ENCODE peak calls at places on chromosomes 3 and 15, in four cellular contexts. H is body of pancreas, M is A673, E is GM23338. N is an unnamed sample. For H3K4me1, the result is how much of the 10 kb centered on the place peaks cover.

GRCh38 chr15:87045741-87046140 is 966.1 kb downstream of the AGBL1 start:
- DNase-seq in H (no peak), M (no peak), E (no peak), N (no peak)

GRCh38 chr3:163490119-163490518 is 1588.2 kb downstream of the SI start:
- DNase-seq in H (peak), M (peak), E (peak), N (no peak)

GRCh38 chr15:80182611-80183210 is 29.9 kb downstream of the FAH start:
- DNase-seq in H (no peak), M (no peak), E (no peak), N (no peak)

GRCh38 chr3:16148783-16149182 is 25.7 kb upstream of the GALNT15 start:
- DNase-seq in H (peak), M (peak), E (no peak), N (no peak)

GRCh38 chr15:88454867-88455810 is 12.0 kb downstream of the MRPL46 start:
- DNase-seq in H (peak), M (peak), E (peak), N (peak)

GRCh38 chr3:126417461-126418255 is 22.9 kb downstream of the CFAP100 start:
- DNase-seq in H (no peak), M (no peak), E (no peak), N (no peak)

GRCh38 chr3:73472429-73472828 is 152.3 kb downstream of the PDZRN3 start:
- DNase-seq in H (no peak), M (no peak), E (no peak), N (no peak)

GRCh38 chr15:74400313-74400850 is 32.9 kb upstream of the CYP11A1 start:
- DNase-seq in H (no peak), M (no peak), E (no peak), N (no peak)

GRCh38 chr3:56904526-56905245 is 102.9 kb upstream of the ARHGEF3 start:
- DNase-seq in H (no peak), M (no peak), E (no peak), N (no peak)

GRCh38 chr3:124887177-124887995 is at the start of gene ITGB5:
- DNase-seq in H (peak), M (peak), E (peak), N (peak)

GRCh38 chr15:37973856-37974255 is 39.4 kb downstream of the TMCO5A start:
- DNase-seq in H (no peak), M (no peak), E (no peak), N (no peak)

GRCh38 chr3:171860830-171861535 is 17.8 kb downstream of the TMEM212 start:
- DNase-seq in H (no peak), M (no peak), E (no peak), N (no peak)

GRCh38 chr15:27744651-27745050 is 354.5 kb downstream of the OCA2 start:
- DNase-seq in H (no peak), M (no peak), E (no peak), N (no peak)

GRCh38 chr3:171900396-171900795 is 57.2 kb downstream of the TMEM212 start:
- DNase-seq in H (no peak), M (no peak), E (no peak), N (no peak)

GRCh38 chr3:126348308-126348920 is 8.8 kb downstream of the KLF15 start:
- DNase-seq in H (no peak), M (peak), E (peak), N (peak)

GRCh38 chr15:66067687-66068086 is 185.9 kb downstream of the MEGF11 start:
- DNase-seq in H (no peak), M (no peak), E (peak), N (no peak)

GRCh38 chr3:150408232-150409124 is at the start of gene TSC22D2:
- DNase-seq in H (peak), M (peak), E (peak), N (peak)

GRCh38 chr3:52529376-52530333 is 4.0 kb downstream of the NT5DC2 start:
- DNase-seq in H (no peak), M (no peak), E (no peak), N (no peak)

GRCh38 chr3:107670991-107671390 is 148.2 kb downstream of the BBX start:
- DNase-seq in H (no peak), M (no peak), E (no peak), N (no peak)

GRCh38 chr3:141876891-141877561 is 583 bp downstream of the ATP1B3 start:
- DNase-seq in H (peak), M (peak), E (peak), N (peak)

GRCh38 chr3:100102757-100103156 is 11.5 kb downstream of the FILIP1L start:
- DNase-seq in H (no peak), M (no peak), E (no peak), N (no peak)

GRCh38 chr15:88610756-88611231 is 10.3 kb upstream of the AEN start:
- DNase-seq in H (no peak), M (peak), E (peak), N (no peak)

GRCh38 chr15:80251505-80252280 is at the start of gene CTXND1:
- DNase-seq in H (peak), M (no peak), E (peak), N (no peak)

GRCh38 chr3:159829056-159829995 is 159.3 kb upstream of the IL12A start:
- DNase-seq in H (peak), M (peak), E (no peak), N (peak)

GRCh38 chr3:123521179-123521969 is 63.5 kb downstream of the HACD2 start:
- DNase-seq in H (no peak), M (peak), E (no peak), N (no peak)

GRCh38 chr3:175941352-175941751 is 1082.2 kb downstream of the NAALADL2 start:
- DNase-seq in H (no peak), M (peak), E (peak), N (no peak)

GRCh38 chr3:44439499-44440295 is 37.8 kb downstream of the ZNF445 start:
- DNase-seq in H (peak), M (peak), E (no peak), N (peak)

GRCh38 chr3:70038671-70039070 is 39.1 kb downstream of the SAMMSON start:
- DNase-seq in H (no peak), M (no peak), E (no peak), N (no peak)

GRCh38 chr15:58528197-58528870 is 96.5 kb downstream of the LIPC start:
- DNase-seq in H (peak), M (no peak), E (no peak), N (no peak)

GRCh38 chr3:23956701-23957100 is 11.6 kb downstream of the NR1D2 start:
- DNase-seq in H (no peak), M (no peak), E (no peak), N (no peak)
- H3K4me1 ChIP-seq in H (under half), M (under half), E (under half), N (under half)

DNA sequence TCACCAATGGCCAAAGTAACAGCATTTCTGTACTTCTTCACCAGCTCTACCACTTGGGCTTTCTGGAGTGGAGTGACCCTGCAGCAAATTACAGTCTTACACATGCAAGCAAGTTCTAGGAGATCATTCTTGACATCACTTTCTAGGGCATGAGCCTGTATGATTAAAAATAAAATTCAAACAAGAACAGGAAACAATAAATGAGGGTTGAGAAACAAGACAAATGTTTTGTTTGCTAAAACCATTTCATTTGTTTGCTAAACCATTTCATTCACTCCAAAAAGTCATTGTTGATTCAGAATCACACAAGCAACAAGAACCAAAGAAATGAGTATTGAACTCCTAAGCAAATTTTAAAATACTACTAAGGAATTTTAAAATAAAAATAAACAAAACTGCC is 220.9 kb downstream of the ATP8B4 start:
- DNase-seq in H (no peak), M (no peak), E (no peak), N (no peak)
- H3K4me1 ChIP-seq in H (under half), M (under half), E (under half), N (under half)

DNA sequence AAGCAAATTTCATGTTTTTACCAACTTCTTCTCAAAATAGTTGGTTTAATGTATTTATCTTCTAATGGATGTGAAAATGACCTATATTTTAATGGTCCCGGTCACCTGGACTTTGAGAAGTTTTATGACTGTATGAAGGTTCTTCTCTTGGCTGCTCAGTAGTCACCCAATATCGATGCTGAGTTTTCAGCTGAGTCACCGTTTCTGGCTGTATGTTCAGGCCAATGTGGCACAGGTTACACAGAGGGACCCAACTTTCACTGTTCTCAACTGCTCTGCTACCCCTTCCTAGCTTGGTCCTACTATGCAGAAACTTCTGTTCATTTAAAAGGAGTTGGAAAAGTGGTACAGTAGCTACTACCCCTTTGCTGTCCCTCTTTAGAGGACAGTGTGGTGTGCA is 25.8 kb downstream of the VGLL3 start:
- DNase-seq in H (no peak), M (no peak), E (no peak), N (no peak)
- H3K4me1 ChIP-seq in H (under half), M (under half), E (under half), N (under half)

GRCh38 chr3:30475038-30475808 is 131.2 kb upstream of the TGFBR2 start:
- DNase-seq in H (no peak), M (no peak), E (no peak), N (no peak)

GRCh38 chr3:30471076-30471475 is 135.3 kb upstream of the TGFBR2 start:
- DNase-seq in H (no peak), M (no peak), E (no peak), N (no peak)

GRCh38 chr3:30472090-30472489 is 134.3 kb upstream of the TGFBR2 start:
- DNase-seq in H (no peak), M (no peak), E (no peak), N (no peak)

GRCh38 chr3:30475809-30476178 is 130.6 kb upstream of the TGFBR2 start:
- DNase-seq in H (no peak), M (no peak), E (no peak), N (no peak)

GRCh38 chr3:30473374-30474051 is 132.9 kb upstream of the TGFBR2 start:
- DNase-seq in H (peak), M (no peak), E (no peak), N (peak)
- H3K4me1 ChIP-seq in H (under half), M (under half), E (under half), N (under half)

GRCh38 chr3:153626158-153626557 is 464.1 kb downstream of the RAP2B start:
- DNase-seq in H (no peak), M (no peak), E (no peak), N (no peak)

GRCh38 chr3:153625506-153625905 is 463.5 kb downstream of the RAP2B start:
- DNase-seq in H (no peak), M (peak), E (no peak), N (no peak)

GRCh38 chr3:153624310-153625030 is 462.4 kb downstream of the RAP2B start:
- DNase-seq in H (no peak), M (peak), E (no peak), N (no peak)

GRCh38 chr3:153623834-153624233 is 461.8 kb downstream of the RAP2B start:
- DNase-seq in H (no peak), M (no peak), E (no peak), N (no peak)

GRCh38 chr3:153621988-153622387 is 460.0 kb downstream of the RAP2B start:
- DNase-seq in H (no peak), M (peak), E (no peak), N (no peak)
- H3K4me1 ChIP-seq in H (under half), M (under half), E (under half), N (under half)

GRCh38 chr15:84755736-84756527 is 7.5 kb downstream of the ZNF592 start:
- DNase-seq in H (no peak), M (no peak), E (peak), N (no peak)
- H3K4me1 ChIP-seq in H (half or more), M (under half), E (under half), N (half or more)

DNA sequence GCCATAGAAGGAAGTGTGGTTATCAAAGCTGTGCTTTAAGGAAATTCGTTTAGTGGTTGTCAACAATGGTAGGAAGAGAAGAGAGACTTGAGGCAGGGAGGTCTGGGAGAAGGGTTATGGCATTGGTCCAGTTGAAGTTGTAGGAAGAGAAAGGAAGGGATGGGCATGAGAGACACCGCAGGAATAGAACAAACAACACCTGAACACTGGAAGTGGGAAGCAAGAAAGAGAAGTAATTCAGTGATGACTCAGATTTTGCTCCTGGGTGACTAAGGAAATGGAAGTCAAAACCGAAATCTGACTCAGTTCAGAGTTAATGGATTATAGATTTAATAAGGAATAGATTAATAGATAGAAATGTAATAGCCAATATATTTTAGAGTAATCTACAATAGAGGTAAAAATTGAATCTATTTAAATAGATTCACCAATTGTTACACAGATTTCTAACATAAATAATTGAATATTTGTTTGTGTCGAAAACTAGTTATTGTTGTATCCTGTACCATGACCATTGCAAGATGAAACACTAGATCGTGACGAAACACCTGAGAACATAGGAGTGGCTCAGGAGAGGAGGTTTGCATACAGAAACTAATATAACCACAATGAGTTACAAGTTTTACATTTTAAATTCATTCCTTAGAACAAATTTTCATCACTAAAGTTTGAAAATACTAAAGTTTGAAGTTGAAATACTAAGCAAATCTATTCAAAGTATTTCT is 36.0 kb downstream of the THBS1 start:
- DNase-seq in H (no peak), M (no peak), E (no peak), N (no peak)
- H3K4me1 ChIP-seq in H (under half), M (under half), E (under half), N (under half)

GRCh38 chr3:177123820-177124219 is 73.5 kb downstream of the TBL1XR1 start:
- DNase-seq in H (no peak), M (no peak), E (no peak), N (no peak)
- H3K4me1 ChIP-seq in H (half or more), M (under half), E (half or more), N (under half)

DNA sequence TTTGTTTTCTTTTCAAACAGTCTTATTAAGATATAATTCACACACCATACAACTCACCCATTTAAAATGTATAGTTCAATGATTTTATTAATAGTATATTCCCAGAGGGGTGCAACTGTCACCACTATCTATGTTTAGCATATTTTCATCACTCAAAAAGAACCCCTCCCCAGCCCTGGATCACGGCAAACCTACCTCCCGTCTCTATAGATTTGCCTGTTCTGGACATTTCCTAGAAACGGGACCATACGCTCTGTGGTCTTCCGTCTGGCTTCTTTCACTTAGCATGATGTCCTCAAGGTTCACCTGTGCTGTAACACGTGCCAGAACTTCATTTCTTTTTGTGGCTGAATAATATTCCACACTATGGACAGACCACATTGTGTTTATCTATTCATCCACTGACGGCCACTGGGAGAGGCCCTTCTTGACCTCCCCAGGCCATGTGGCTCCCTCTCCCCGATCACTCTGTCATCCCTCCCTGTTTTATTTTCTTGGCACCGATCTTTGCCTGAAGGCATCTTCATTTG is 56.4 kb downstream of the IQSEC1 start:
- DNase-seq in H (no peak), M (no peak), E (no peak), N (no peak)
- H3K4me1 ChIP-seq in H (under half), M (under half), E (under half), N (half or more)

GRCh38 chr3:170367797-170368196 is 10.3 kb downstream of the SKIL start:
- DNase-seq in H (no peak), M (no peak), E (no peak), N (no peak)
- H3K4me1 ChIP-seq in H (under half), M (under half), E (half or more), N (half or more)